ENCODE peak calls at places on chromosomes 13 and 19, in five cellular contexts. P is astrocyte, O is IMR-90, B is SK-N-SH, I is DND-41. R is an unnamed sample.

GRCh38 chr13:70798385-70798784 is 690.1 kb upstream of the KLHL1 start:
- DNase-seq in O (no peak), P (no peak), B (no peak), I (no peak), R (no peak)

GRCh38 chr13:43289458-43290255 is 266.3 kb downstream of the DNAJC15 start:
- DNase-seq in O (peak; percentile 27), P (peak; percentile 22), B (no peak), I (no peak), R (no peak)

GRCh38 chr19:567296-567900 is 5.0 kb upstream of the BSG start:
- DNase-seq in B (no peak), O (no peak), P (no peak), I (no peak), R (no peak)

GRCh38 chr19:4913996-4914735 is 4.9 kb downstream of the UHRF1 start:
- DNase-seq in B (no peak), I (no peak), P (peak; percentile 49), O (peak; percentile 18), R (no peak)

GRCh38 chr19:35566738-35567137 is 3.3 kb upstream of the ATP4A start:
- DNase-seq in I (no peak), B (no peak), O (no peak), P (no peak), R (no peak)

GRCh38 chr13:91805605-91806004 is 407.2 kb downstream of the GPC5 start:
- DNase-seq in P (no peak), I (no peak), B (no peak), O (no peak), R (peak; percentile 46)

GRCh38 chr19:49884109-49884508 is 6.6 kb downstream of the TBC1D17 start:
- DNase-seq in P (no peak), O (no peak), B (no peak), I (no peak), R (no peak)

GRCh38 chr13:65435590-65435989 is 1794.5 kb downstream of the PCDH9 start:
- DNase-seq in P (no peak), I (no peak), B (no peak), O (no peak), R (no peak)

GRCh38 chr19:48391100-48392005 is at the start of gene KDELR1:
- DNase-seq in O (peak; percentile 60), B (peak; percentile 96), I (peak; percentile 77), P (peak; percentile 33), R (peak; percentile 72)

GRCh38 chr13:34897220-34897619 is 44.9 kb upstream of the NBEA start:
- DNase-seq in P (no peak), O (no peak), B (no peak), I (no peak), R (no peak)

GRCh38 chr13:35548790-35549189 is 72.3 kb upstream of the MAB21L1 start:
- DNase-seq in B (no peak), I (no peak), P (no peak), O (no peak), R (no peak)

GRCh38 chr13:24293761-24294160 is 15.6 kb upstream of the C1QTNF9 start:
- DNase-seq in P (no peak), B (peak; percentile 58), O (no peak), I (no peak), R (no peak)

GRCh38 chr19:15615526-15615925 is 508 bp downstream of the CYP4F8 start:
- DNase-seq in I (no peak), P (no peak), B (no peak), O (no peak), R (no peak)

GRCh38 chr19:18449552-18449951 is 11.6 kb upstream of the ISYNA1 start:
- DNase-seq in I (no peak), P (no peak), O (no peak), B (no peak), R (no peak)
- H4K20me1 ChIP-seq in I (peaks cover 29% of the 10 kb centered on the region), P (peaks cover 81% of the 10 kb centered on the region), O (peaks cover 64% of the 10 kb centered on the region), B (peaks cover 7% of the 10 kb centered on the region), R (no peaks in the 10 kb centered on the region)

GRCh38 chr13:46134494-46134893 is 29.7 kb upstream of the CPB2 start:
- DNase-seq in B (no peak), O (no peak), P (no peak), I (no peak), R (no peak)
- H4K20me1 ChIP-seq in B (no peaks in the 10 kb centered on the region), O (no peaks in the 10 kb centered on the region), P (no peaks in the 10 kb centered on the region), I (peaks cover 3% of the 10 kb centered on the region), R (no peaks in the 10 kb centered on the region)

GRCh38 chr19:53876651-53877224 is 5.3 kb upstream of the PRKCG start:
- DNase-seq in O (no peak), P (no peak), I (no peak), B (peak; percentile 4), R (no peak)

GRCh38 chr19:53874384-53874995 is 6.8 kb downstream of the MYADM start:
- DNase-seq in B (no peak), O (no peak), P (no peak), I (no peak), R (no peak)

GRCh38 chr19:53873451-53874383 is 6.0 kb downstream of the MYADM start:
- DNase-seq in O (no peak), P (no peak), I (no peak), B (no peak), R (no peak)

GRCh38 chr19:53877361-53877766 is 4.6 kb upstream of the PRKCG start:
- DNase-seq in O (no peak), P (no peak), I (no peak), B (no peak), R (no peak)

GRCh38 chr19:53875602-53876340 is 6.2 kb upstream of the PRKCG start:
- DNase-seq in O (no peak), B (no peak), I (no peak), P (no peak), R (no peak)
- H4K20me1 ChIP-seq in O (peaks cover 58% of the 10 kb centered on the region), B (peaks cover 38% of the 10 kb centered on the region), I (no peaks in the 10 kb centered on the region), P (peaks cover 62% of the 10 kb centered on the region), R (no peaks in the 10 kb centered on the region)

GRCh38 chr19:14416743-14417214 is 2.4 kb downstream of the DDX39A start:
- DNase-seq in I (no peak), P (no peak), B (no peak), O (no peak), R (peak; percentile 70)
- H4K20me1 ChIP-seq in I (peaks cover 64% of the 10 kb centered on the region), P (peaks cover 65% of the 10 kb centered on the region), B (peaks cover 62% of the 10 kb centered on the region), O (peaks cover 59% of the 10 kb centered on the region), R (peaks cover 34% of the 10 kb centered on the region)